ENCODE peak calls at places on chromosomes 13 and 19, in seven cellular contexts. One of them, this sample, is unnamed. For H3K4me1, the result is how much of the 10 kb centered on the place peaks cover.

GRCh38 chr19:49614096-49614857 is 23.3 kb downstream of the PRR12 start:
- DNase-seq in A549: peak
- DNase-seq in sigmoid colon: no peak
- DNase-seq in PC-3: peak
- DNase-seq in fibroblast of lung: peak
- DNase-seq in iPS DF 6.9: no peak
- DNase-seq in psoas muscle: no peak
- DNase-seq in this sample: no peak

GRCh38 chr19:2167896-2168618 is 4.3 kb downstream of the DOT1L start:
- DNase-seq in A549: peak
- DNase-seq in fibroblast of lung: peak
- DNase-seq in iPS DF 6.9: no peak
- DNase-seq in PC-3: peak
- DNase-seq in psoas muscle: peak
- DNase-seq in sigmoid colon: peak
- DNase-seq in this sample: no peak

GRCh38 chr13:45833663-45834062 is 17.9 kb downstream of the SIAH3 start:
- DNase-seq in psoas muscle: peak
- DNase-seq in iPS DF 6.9: no peak
- DNase-seq in sigmoid colon: no peak
- DNase-seq in fibroblast of lung: peak
- DNase-seq in PC-3: peak
- DNase-seq in A549: no peak
- DNase-seq in this sample: no peak

GRCh38 chr19:45791744-45792481 is 732 bp downstream of the DMWD start:
- DNase-seq in fibroblast of lung: no peak
- DNase-seq in sigmoid colon: no peak
- DNase-seq in PC-3: no peak
- DNase-seq in A549: no peak
- DNase-seq in iPS DF 6.9: no peak
- DNase-seq in psoas muscle: no peak
- DNase-seq in this sample: no peak

GRCh38 chr19:53942001-53942786 is 20.5 kb upstream of the CACNG8 start:
- DNase-seq in PC-3: peak
- DNase-seq in psoas muscle: no peak
- DNase-seq in fibroblast of lung: no peak
- DNase-seq in A549: peak
- DNase-seq in iPS DF 6.9: peak
- DNase-seq in sigmoid colon: no peak
- DNase-seq in this sample: no peak

GRCh38 chr13:21347753-21348318 is 111.3 kb downstream of the ZDHHC20 start:
- DNase-seq in iPS DF 6.9: no peak
- DNase-seq in fibroblast of lung: no peak
- DNase-seq in PC-3: no peak
- DNase-seq in psoas muscle: no peak
- DNase-seq in sigmoid colon: no peak
- DNase-seq in A549: no peak
- DNase-seq in this sample: no peak

GRCh38 chr19:55673465-55673864 is 1.6 kb upstream of the EPN1 start:
- DNase-seq in PC-3: no peak
- DNase-seq in psoas muscle: no peak
- DNase-seq in iPS DF 6.9: no peak
- DNase-seq in sigmoid colon: no peak
- DNase-seq in A549: no peak
- DNase-seq in fibroblast of lung: no peak
- DNase-seq in this sample: no peak

GRCh38 chr19:19062454-19063182 is 1.2 kb upstream of the SLC25A42 start:
- DNase-seq in sigmoid colon: no peak
- DNase-seq in fibroblast of lung: peak
- DNase-seq in PC-3: peak
- DNase-seq in A549: no peak
- DNase-seq in iPS DF 6.9: no peak
- DNase-seq in psoas muscle: no peak
- DNase-seq in this sample: no peak

GRCh38 chr19:23415561-23416191 is 20.4 kb upstream of the ZNF91 start:
- DNase-seq in psoas muscle: peak
- DNase-seq in fibroblast of lung: peak
- DNase-seq in sigmoid colon: no peak
- DNase-seq in iPS DF 6.9: peak
- DNase-seq in PC-3: no peak
- DNase-seq in A549: no peak
- DNase-seq in this sample: peak

GRCh38 chr13:65551208-65551607 is 1678.9 kb downstream of the PCDH9 start:
- DNase-seq in A549: no peak
- DNase-seq in sigmoid colon: no peak
- DNase-seq in PC-3: no peak
- DNase-seq in iPS DF 6.9: no peak
- DNase-seq in psoas muscle: no peak
- DNase-seq in fibroblast of lung: no peak
- DNase-seq in this sample: no peak

GRCh38 chr13:37656247-37656940 is 57.8 kb upstream of the POSTN start:
- DNase-seq in sigmoid colon: no peak
- DNase-seq in fibroblast of lung: peak
- DNase-seq in iPS DF 6.9: no peak
- DNase-seq in psoas muscle: no peak
- DNase-seq in A549: peak
- DNase-seq in PC-3: peak
- DNase-seq in this sample: no peak

GRCh38 chr13:97307882-97308624 is 85.9 kb downstream of the MBNL2 start:
- DNase-seq in iPS DF 6.9: no peak
- DNase-seq in PC-3: peak
- DNase-seq in A549: peak
- DNase-seq in sigmoid colon: no peak
- DNase-seq in psoas muscle: no peak
- DNase-seq in fibroblast of lung: peak
- DNase-seq in this sample: no peak

GRCh38 chr13:37417042-37417441 is 181.5 kb downstream of the POSTN start:
- DNase-seq in psoas muscle: no peak
- DNase-seq in sigmoid colon: no peak
- DNase-seq in A549: no peak
- DNase-seq in fibroblast of lung: no peak
- DNase-seq in iPS DF 6.9: no peak
- DNase-seq in PC-3: no peak
- DNase-seq in this sample: no peak

GRCh38 chr19:49344516-49345423 is 9.6 kb downstream of the CD37 start:
- DNase-seq in PC-3: no peak
- DNase-seq in psoas muscle: no peak
- DNase-seq in fibroblast of lung: no peak
- DNase-seq in iPS DF 6.9: no peak
- DNase-seq in A549: no peak
- DNase-seq in sigmoid colon: no peak
- DNase-seq in this sample: no peak

GRCh38 chr13:28489975-28490550 is 4.9 kb downstream of the FLT1 start:
- DNase-seq in PC-3: no peak
- DNase-seq in sigmoid colon: no peak
- DNase-seq in iPS DF 6.9: no peak
- DNase-seq in psoas muscle: no peak
- DNase-seq in A549: no peak
- DNase-seq in fibroblast of lung: no peak
- DNase-seq in this sample: no peak

GRCh38 chr19:17841810-17842662 is 5.7 kb downstream of the JAK3 start:
- DNase-seq in PC-3: peak
- DNase-seq in psoas muscle: peak
- DNase-seq in A549: peak
- DNase-seq in sigmoid colon: peak
- DNase-seq in fibroblast of lung: peak
- DNase-seq in iPS DF 6.9: no peak
- DNase-seq in this sample: peak

DNA sequence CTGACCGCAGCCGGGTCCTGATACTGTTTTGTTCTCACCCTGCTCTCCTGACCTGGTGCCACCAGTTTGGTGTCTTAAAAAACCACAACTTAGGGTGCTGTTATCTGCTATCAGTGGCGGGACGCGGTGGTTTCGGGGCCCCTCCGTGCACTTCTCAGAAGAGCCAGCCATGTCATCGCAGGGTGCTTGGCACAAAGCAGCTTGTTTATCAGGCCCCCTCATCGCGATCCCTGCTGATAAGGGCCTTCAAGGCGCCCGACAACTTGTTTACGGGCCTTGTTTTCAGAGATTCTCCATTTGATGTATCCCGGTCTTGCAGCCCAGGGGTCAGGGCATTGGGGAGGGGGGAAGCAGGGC is 58.1 kb upstream of the KLF2 start:
- DNase-seq in sigmoid colon: no peak
- DNase-seq in A549: no peak
- DNase-seq in fibroblast of lung: no peak
- DNase-seq in PC-3: no peak
- DNase-seq in psoas muscle: no peak
- DNase-seq in iPS DF 6.9: no peak
- DNase-seq in this sample: no peak
- H3K4me1 ChIP-seq in sigmoid colon: under half
- H3K4me1 ChIP-seq in A549: under half
- H3K4me1 ChIP-seq in fibroblast of lung: under half
- H3K4me1 ChIP-seq in PC-3: under half
- H3K4me1 ChIP-seq in psoas muscle: under half
- H3K4me1 ChIP-seq in iPS DF 6.9: under half
- H3K4me1 ChIP-seq in this sample: under half

GRCh38 chr13:114069376-114070097 is 62.9 kb downstream of the RASA3 start:
- DNase-seq in fibroblast of lung: no peak
- DNase-seq in PC-3: no peak
- DNase-seq in iPS DF 6.9: no peak
- DNase-seq in sigmoid colon: peak
- DNase-seq in psoas muscle: no peak
- DNase-seq in A549: no peak
- DNase-seq in this sample: no peak
- H3K4me1 ChIP-seq in fibroblast of lung: under half
- H3K4me1 ChIP-seq in PC-3: under half
- H3K4me1 ChIP-seq in iPS DF 6.9: under half
- H3K4me1 ChIP-seq in sigmoid colon: under half
- H3K4me1 ChIP-seq in psoas muscle: under half
- H3K4me1 ChIP-seq in A549: under half
- H3K4me1 ChIP-seq in this sample: under half

GRCh38 chr19:56869886-56870285 is 29.4 kb upstream of the PEG3 start:
- DNase-seq in iPS DF 6.9: no peak
- DNase-seq in fibroblast of lung: no peak
- DNase-seq in PC-3: no peak
- DNase-seq in A549: no peak
- DNase-seq in psoas muscle: no peak
- DNase-seq in sigmoid colon: no peak
- DNase-seq in this sample: no peak
- H3K4me1 ChIP-seq in iPS DF 6.9: under half
- H3K4me1 ChIP-seq in fibroblast of lung: under half
- H3K4me1 ChIP-seq in PC-3: under half
- H3K4me1 ChIP-seq in A549: under half
- H3K4me1 ChIP-seq in psoas muscle: under half
- H3K4me1 ChIP-seq in sigmoid colon: under half
- H3K4me1 ChIP-seq in this sample: under half

GRCh38 chr19:6272411-6272791 is 7.4 kb downstream of the MLLT1 start:
- DNase-seq in PC-3: no peak
- DNase-seq in A549: no peak
- DNase-seq in iPS DF 6.9: no peak
- DNase-seq in sigmoid colon: no peak
- DNase-seq in psoas muscle: no peak
- DNase-seq in fibroblast of lung: no peak
- DNase-seq in this sample: no peak
- H3K4me1 ChIP-seq in PC-3: half or more
- H3K4me1 ChIP-seq in A549: under half
- H3K4me1 ChIP-seq in iPS DF 6.9: under half
- H3K4me1 ChIP-seq in sigmoid colon: half or more
- H3K4me1 ChIP-seq in psoas muscle: half or more
- H3K4me1 ChIP-seq in fibroblast of lung: half or more
- H3K4me1 ChIP-seq in this sample: under half

DNA sequence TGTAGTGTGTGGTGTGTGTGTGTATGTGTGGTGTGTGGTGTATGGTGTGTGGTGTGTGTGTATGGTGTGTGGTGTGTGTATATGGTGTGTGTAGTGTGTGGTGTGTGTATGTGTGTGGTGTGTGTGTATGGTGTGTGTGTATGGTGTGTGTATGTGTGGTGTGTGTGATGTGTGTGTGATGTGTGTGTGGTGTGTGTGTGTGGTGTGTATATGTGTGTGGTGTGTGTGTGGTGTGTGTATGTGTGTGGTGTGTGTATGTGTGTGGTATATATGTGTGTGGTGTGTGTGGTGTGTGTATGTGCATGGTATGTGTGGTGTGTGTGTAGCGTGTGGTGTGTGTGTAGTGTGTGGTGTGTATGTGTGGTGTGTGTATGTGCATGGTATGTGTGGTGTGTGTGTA is 1.7 kb downstream of the ATP12A start:
- DNase-seq in fibroblast of lung: no peak
- DNase-seq in A549: no peak
- DNase-seq in PC-3: no peak
- DNase-seq in psoas muscle: no peak
- DNase-seq in sigmoid colon: no peak
- DNase-seq in iPS DF 6.9: no peak
- DNase-seq in this sample: no peak
- H3K4me1 ChIP-seq in fibroblast of lung: under half
- H3K4me1 ChIP-seq in A549: under half
- H3K4me1 ChIP-seq in PC-3: under half
- H3K4me1 ChIP-seq in psoas muscle: under half
- H3K4me1 ChIP-seq in sigmoid colon: under half
- H3K4me1 ChIP-seq in iPS DF 6.9: under half
- H3K4me1 ChIP-seq in this sample: under half

GRCh38 chr19:42115705-42116104 is 16.5 kb downstream of the POU2F2 start:
- DNase-seq in psoas muscle: no peak
- DNase-seq in fibroblast of lung: no peak
- DNase-seq in PC-3: no peak
- DNase-seq in iPS DF 6.9: no peak
- DNase-seq in sigmoid colon: no peak
- DNase-seq in A549: no peak
- DNase-seq in this sample: no peak

GRCh38 chr19:42113641-42114348 is 18.5 kb downstream of the POU2F2 start:
- DNase-seq in fibroblast of lung: peak
- DNase-seq in sigmoid colon: no peak
- DNase-seq in PC-3: peak
- DNase-seq in psoas muscle: peak
- DNase-seq in A549: peak
- DNase-seq in iPS DF 6.9: no peak
- DNase-seq in this sample: no peak

GRCh38 chr19:42116308-42117075 is 15.8 kb downstream of the POU2F2 start:
- DNase-seq in sigmoid colon: no peak
- DNase-seq in iPS DF 6.9: no peak
- DNase-seq in A549: no peak
- DNase-seq in psoas muscle: peak
- DNase-seq in PC-3: no peak
- DNase-seq in fibroblast of lung: no peak
- DNase-seq in this sample: no peak

GRCh38 chr19:42114412-42114811 is 17.8 kb downstream of the POU2F2 start:
- DNase-seq in fibroblast of lung: no peak
- DNase-seq in sigmoid colon: no peak
- DNase-seq in PC-3: no peak
- DNase-seq in psoas muscle: peak
- DNase-seq in A549: no peak
- DNase-seq in iPS DF 6.9: no peak
- DNase-seq in this sample: no peak

DNA sequence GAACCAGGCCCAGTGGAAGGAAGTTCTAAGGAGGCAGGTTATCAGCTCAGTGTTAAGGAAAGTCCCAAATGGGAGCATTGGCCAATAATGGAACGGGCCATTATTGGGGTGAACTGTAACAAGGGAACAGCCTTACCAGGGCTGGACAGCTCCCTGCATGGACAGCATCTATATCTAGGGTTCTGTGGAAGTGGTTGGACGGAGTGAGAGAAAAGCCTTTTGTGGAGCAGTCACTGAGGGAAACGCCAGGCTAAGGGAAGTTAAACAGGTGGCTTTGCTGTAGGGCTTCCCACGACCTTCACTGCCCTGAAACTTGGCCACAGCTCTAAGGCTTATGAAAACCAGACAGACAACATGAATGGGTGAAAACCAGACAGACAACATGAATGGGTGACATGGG is 17.0 kb downstream of the POU2F2 start:
- DNase-seq in iPS DF 6.9: no peak
- DNase-seq in PC-3: no peak
- DNase-seq in A549: no peak
- DNase-seq in fibroblast of lung: no peak
- DNase-seq in sigmoid colon: no peak
- DNase-seq in psoas muscle: no peak
- DNase-seq in this sample: no peak
- H3K4me1 ChIP-seq in iPS DF 6.9: under half
- H3K4me1 ChIP-seq in PC-3: under half
- H3K4me1 ChIP-seq in A549: under half
- H3K4me1 ChIP-seq in fibroblast of lung: under half
- H3K4me1 ChIP-seq in sigmoid colon: under half
- H3K4me1 ChIP-seq in psoas muscle: under half
- H3K4me1 ChIP-seq in this sample: under half

This sample was measured in small intestine.